ENCODE peak calls at places on chromosomes 2 and 18, in five cellular contexts. D is AG08395, X is ascending aorta, R is MCF 10A, L is lower lobe of right lung. G is an unnamed sample.

GRCh38 chr18:8895987-8896619 is 190.7 kb downstream of the MTCL1 start:
- DNase-seq in L (no peak), R (peak), X (no peak), D (peak), G (no peak)

GRCh38 chr18:40249390-40250080 is 1705.5 kb upstream of the PIK3C3 start:
- DNase-seq in L (no peak), D (no peak), R (peak), X (no peak), G (no peak)

GRCh38 chr2:168233726-168234406 is 13.5 kb downstream of the STK39 start:
- DNase-seq in L (no peak), R (no peak), X (no peak), D (no peak), G (no peak)

GRCh38 chr2:128788636-128789220 is 470.1 kb upstream of the HS6ST1 start:
- DNase-seq in L (no peak), D (no peak), X (no peak), R (no peak), G (no peak)

GRCh38 chr2:97996679-97997078 is 931 bp upstream of the TMEM131 start:
- DNase-seq in D (no peak), R (no peak), L (no peak), X (no peak), G (no peak)

GRCh38 chr2:205770557-205770956 is 88.3 kb downstream of the NRP2 start:
- DNase-seq in D (no peak), R (no peak), X (no peak), L (no peak), G (no peak)

GRCh38 chr2:84492571-84492970 is 23.7 kb upstream of the DNAH6 start:
- DNase-seq in L (no peak), R (no peak), D (peak), X (no peak), G (no peak)

GRCh38 chr2:41827354-41827971 is 220.4 kb upstream of the PKDCC start:
- DNase-seq in R (no peak), D (no peak), L (no peak), X (no peak), G (no peak)

GRCh38 chr2:238247002-238247822 is 7.4 kb upstream of the HES6 start:
- DNase-seq in X (no peak), L (peak), R (peak), D (no peak), G (no peak)